ENCODE peak calls at places on chromosomes 12 and 14, in four cellular contexts. O is HEK293T, D is hippocampal formation, E is amniotic stem cell. B is an unnamed sample.

GRCh38 chr14:68449565-68450295 is 343.1 kb downstream of the ZFP36L1 start:
- DNase-seq in O (no peak), D (no peak), E (no peak), B (no peak)

GRCh38 chr12:31928246-31929139 is 30.7 kb upstream of the RESF1 start:
- DNase-seq in O (no peak), D (no peak), E (no peak), B (no peak)

GRCh38 chr14:24147761-24148428 is 597 bp downstream of the RNF31 start:
- DNase-seq in O (no peak), D (no peak), E (no peak), B (no peak)

GRCh38 chr14:34496679-34497513 is 34.9 kb upstream of the SPTSSA start:
- DNase-seq in O (no peak), D (peak), E (peak), B (peak)

GRCh38 chr12:21912318-21912717 is 28.9 kb downstream of the ABCC9 start:
- DNase-seq in O (no peak), D (no peak), E (no peak), B (no peak)

GRCh38 chr14:104295681-104296387 is 157.4 kb downstream of the KIF26A start:
- DNase-seq in O (no peak), D (no peak), E (no peak), B (no peak)

GRCh38 chr14:23566112-23566781 is 1.3 kb downstream of the AP1G2 start:
- DNase-seq in O (no peak), D (no peak), E (no peak), B (no peak)

GRCh38 chr14:103518416-103519042 is 4.1 kb downstream of the CKB start:
- DNase-seq in O (peak), D (peak), E (no peak), B (peak)

GRCh38 chr12:990308-990648 is 745 bp upstream of the ERC1 start:
- DNase-seq in O (peak), D (no peak), E (no peak), B (peak)

GRCh38 chr14:73727181-73727580 is 13.0 kb upstream of the PNMA1 start:
- DNase-seq in O (no peak), D (no peak), E (no peak), B (no peak)

GRCh38 chr12:3218846-3219632 is 141.9 kb downstream of the TSPAN9 start:
- DNase-seq in O (no peak), D (no peak), E (no peak), B (no peak)

GRCh38 chr14:86781111-86781510 is 1211.9 kb downstream of the GALC start:
- DNase-seq in O (no peak), D (no peak), E (no peak), B (no peak)

GRCh38 chr14:52834440-52834842 is 43.0 kb upstream of the GNPNAT1 start:
- DNase-seq in O (no peak), D (no peak), E (peak), B (no peak)

GRCh38 chr12:111777345-111778045 is 10.8 kb downstream of the ALDH2 start:
- DNase-seq in O (no peak), D (no peak), E (no peak), B (no peak)

GRCh38 chr12:117096643-117097042 is 2.6 kb downstream of the TESC start:
- DNase-seq in O (no peak), D (no peak), E (no peak), B (no peak)

GRCh38 chr14:70203686-70204085 is 14.9 kb upstream of the SLC8A3 start:
- DNase-seq in O (no peak), D (no peak), E (no peak), B (no peak)